ENCODE peak calls at places on chromosomes 12 and 14, in eight cellular contexts. One of them, this sample, is unnamed.

GRCh38 chr14:61322011-61322798 is 826 bp downstream of the PRKCH start:
- DNase-seq in stomach: peak
- DNase-seq in transverse colon: peak
- DNase-seq in sigmoid colon: peak
- DNase-seq in Panc1: no peak
- DNase-seq in endothelial cell of umbilical vein: no peak
- DNase-seq in GM12891: no peak
- DNase-seq in prostate gland: peak
- DNase-seq in this sample: no peak

GRCh38 chr12:10673660-10674384 is at the start of gene STYK1:
- DNase-seq in transverse colon: peak
- DNase-seq in stomach: peak
- DNase-seq in sigmoid colon: no peak
- DNase-seq in GM12891: peak
- DNase-seq in Panc1: peak
- DNase-seq in endothelial cell of umbilical vein: peak
- DNase-seq in prostate gland: peak
- DNase-seq in this sample: no peak

GRCh38 chr12:2639020-2639298 is 155.8 kb upstream of the FKBP4 start:
- DNase-seq in stomach: no peak
- DNase-seq in endothelial cell of umbilical vein: no peak
- DNase-seq in transverse colon: peak
- DNase-seq in GM12891: no peak
- DNase-seq in Panc1: no peak
- DNase-seq in sigmoid colon: no peak
- DNase-seq in prostate gland: no peak
- DNase-seq in this sample: no peak

GRCh38 chr12:33654313-33654712 is 214.7 kb upstream of the SYT10 start:
- DNase-seq in prostate gland: no peak
- DNase-seq in sigmoid colon: no peak
- DNase-seq in stomach: no peak
- DNase-seq in endothelial cell of umbilical vein: no peak
- DNase-seq in GM12891: no peak
- DNase-seq in transverse colon: no peak
- DNase-seq in Panc1: no peak
- DNase-seq in this sample: no peak

GRCh38 chr12:111335811-111336210 is 33.1 kb downstream of the PHETA1 start:
- DNase-seq in GM12891: no peak
- DNase-seq in prostate gland: no peak
- DNase-seq in Panc1: no peak
- DNase-seq in endothelial cell of umbilical vein: no peak
- DNase-seq in stomach: no peak
- DNase-seq in sigmoid colon: no peak
- DNase-seq in transverse colon: no peak
- DNase-seq in this sample: no peak

GRCh38 chr14:99687284-99688209 is 3.4 kb downstream of the CYP46A1 start:
- DNase-seq in prostate gland: no peak
- DNase-seq in sigmoid colon: peak
- DNase-seq in GM12891: no peak
- DNase-seq in stomach: no peak
- DNase-seq in transverse colon: no peak
- DNase-seq in Panc1: no peak
- DNase-seq in endothelial cell of umbilical vein: no peak
- DNase-seq in this sample: peak

GRCh38 chr14:93538411-93538810 is 107.7 kb downstream of the UNC79 start:
- DNase-seq in transverse colon: no peak
- DNase-seq in stomach: no peak
- DNase-seq in endothelial cell of umbilical vein: no peak
- DNase-seq in Panc1: no peak
- DNase-seq in GM12891: no peak
- DNase-seq in sigmoid colon: no peak
- DNase-seq in prostate gland: no peak
- DNase-seq in this sample: no peak

GRCh38 chr12:11773889-11774677 is 124.6 kb downstream of the ETV6 start:
- DNase-seq in stomach: no peak
- DNase-seq in endothelial cell of umbilical vein: no peak
- DNase-seq in sigmoid colon: no peak
- DNase-seq in GM12891: no peak
- DNase-seq in Panc1: no peak
- DNase-seq in prostate gland: peak
- DNase-seq in transverse colon: no peak
- DNase-seq in this sample: no peak

GRCh38 chr12:75923964-75924666 is 107.5 kb downstream of the PHLDA1 start:
- DNase-seq in Panc1: no peak
- DNase-seq in stomach: no peak
- DNase-seq in endothelial cell of umbilical vein: no peak
- DNase-seq in prostate gland: no peak
- DNase-seq in GM12891: no peak
- DNase-seq in sigmoid colon: no peak
- DNase-seq in transverse colon: no peak
- DNase-seq in this sample: no peak

GRCh38 chr12:32197421-32197820 is 90.8 kb downstream of the BICD1 start:
- DNase-seq in transverse colon: no peak
- DNase-seq in sigmoid colon: no peak
- DNase-seq in prostate gland: no peak
- DNase-seq in stomach: no peak
- DNase-seq in endothelial cell of umbilical vein: no peak
- DNase-seq in Panc1: no peak
- DNase-seq in GM12891: no peak
- DNase-seq in this sample: no peak

GRCh38 chr14:55188686-55189295 is 2.6 kb downstream of the DLGAP5 start:
- DNase-seq in prostate gland: no peak
- DNase-seq in transverse colon: no peak
- DNase-seq in sigmoid colon: no peak
- DNase-seq in Panc1: no peak
- DNase-seq in stomach: no peak
- DNase-seq in GM12891: no peak
- DNase-seq in endothelial cell of umbilical vein: peak
- DNase-seq in this sample: no peak

GRCh38 chr12:3988519-3989217 is 115.5 kb upstream of the PARP11 start:
- DNase-seq in transverse colon: no peak
- DNase-seq in stomach: no peak
- DNase-seq in endothelial cell of umbilical vein: no peak
- DNase-seq in GM12891: peak
- DNase-seq in Panc1: no peak
- DNase-seq in sigmoid colon: no peak
- DNase-seq in prostate gland: no peak
- DNase-seq in this sample: no peak

GRCh38 chr14:51335521-51335920 is 95.5 kb downstream of the TMX1 start:
- DNase-seq in GM12891: no peak
- DNase-seq in Panc1: no peak
- DNase-seq in prostate gland: no peak
- DNase-seq in endothelial cell of umbilical vein: no peak
- DNase-seq in sigmoid colon: peak
- DNase-seq in transverse colon: peak
- DNase-seq in stomach: no peak
- DNase-seq in this sample: no peak

GRCh38 chr14:103696466-103697071 is 18.7 kb downstream of the XRCC3 start:
- DNase-seq in sigmoid colon: peak
- DNase-seq in prostate gland: no peak
- DNase-seq in transverse colon: peak
- DNase-seq in stomach: no peak
- DNase-seq in GM12891: no peak
- DNase-seq in endothelial cell of umbilical vein: peak
- DNase-seq in Panc1: no peak
- DNase-seq in this sample: no peak

GRCh38 chr12:44876554-44877275 is 600 bp upstream of the NELL2 start:
- DNase-seq in Panc1: no peak
- DNase-seq in endothelial cell of umbilical vein: no peak
- DNase-seq in prostate gland: no peak
- DNase-seq in GM12891: peak
- DNase-seq in stomach: no peak
- DNase-seq in sigmoid colon: no peak
- DNase-seq in transverse colon: no peak
- DNase-seq in this sample: no peak

GRCh38 chr14:102282751-102283465 is 22.1 kb downstream of the MOK start:
- DNase-seq in stomach: no peak
- DNase-seq in GM12891: no peak
- DNase-seq in Panc1: no peak
- DNase-seq in prostate gland: no peak
- DNase-seq in endothelial cell of umbilical vein: no peak
- DNase-seq in sigmoid colon: no peak
- DNase-seq in transverse colon: no peak
- DNase-seq in this sample: no peak

GRCh38 chr12:110421701-110422100 is 18.2 kb upstream of the ANAPC7 start:
- DNase-seq in Panc1: no peak
- DNase-seq in prostate gland: no peak
- DNase-seq in stomach: no peak
- DNase-seq in endothelial cell of umbilical vein: no peak
- DNase-seq in sigmoid colon: no peak
- DNase-seq in transverse colon: no peak
- DNase-seq in GM12891: no peak
- DNase-seq in this sample: no peak

GRCh38 chr14:21091784-21092146 is 6.7 kb downstream of the ZNF219 start:
- DNase-seq in prostate gland: no peak
- DNase-seq in endothelial cell of umbilical vein: no peak
- DNase-seq in GM12891: no peak
- DNase-seq in stomach: no peak
- DNase-seq in Panc1: no peak
- DNase-seq in transverse colon: no peak
- DNase-seq in sigmoid colon: no peak
- DNase-seq in this sample: no peak

GRCh38 chr14:21090940-21091663 is 7.4 kb downstream of the ZNF219 start:
- DNase-seq in GM12891: no peak
- DNase-seq in stomach: no peak
- DNase-seq in transverse colon: no peak
- DNase-seq in sigmoid colon: no peak
- DNase-seq in endothelial cell of umbilical vein: no peak
- DNase-seq in Panc1: no peak
- DNase-seq in prostate gland: no peak
- DNase-seq in this sample: no peak

GRCh38 chr14:21089877-21090193 is 8.6 kb downstream of the ZNF219 start:
- DNase-seq in endothelial cell of umbilical vein: no peak
- DNase-seq in stomach: no peak
- DNase-seq in prostate gland: no peak
- DNase-seq in GM12891: no peak
- DNase-seq in transverse colon: no peak
- DNase-seq in Panc1: no peak
- DNase-seq in sigmoid colon: no peak
- DNase-seq in this sample: no peak

GRCh38 chr14:21089271-21089670 is 9.2 kb downstream of the ZNF219 start:
- DNase-seq in stomach: no peak
- DNase-seq in sigmoid colon: no peak
- DNase-seq in endothelial cell of umbilical vein: no peak
- DNase-seq in Panc1: no peak
- DNase-seq in GM12891: no peak
- DNase-seq in transverse colon: no peak
- DNase-seq in prostate gland: no peak
- DNase-seq in this sample: no peak

GRCh38 chr14:21090194-21090939 is 8.1 kb downstream of the ZNF219 start:
- DNase-seq in transverse colon: peak
- DNase-seq in stomach: no peak
- DNase-seq in prostate gland: no peak
- DNase-seq in GM12891: no peak
- DNase-seq in sigmoid colon: no peak
- DNase-seq in Panc1: no peak
- DNase-seq in endothelial cell of umbilical vein: no peak
- DNase-seq in this sample: no peak
- TF ChIP-seq POLR2AphosphoS5 in transverse colon: no peak
- TF ChIP-seq POLR2AphosphoS5 in stomach: no peak
- TF ChIP-seq POLR2AphosphoS5 in prostate gland: no peak
- TF ChIP-seq POLR2AphosphoS5 in GM12891: no peak
- TF ChIP-seq POLR2AphosphoS5 in sigmoid colon: no peak
- TF ChIP-seq POLR2AphosphoS5 in Panc1: no peak
- TF ChIP-seq POLR2AphosphoS5 in endothelial cell of umbilical vein: no peak
- TF ChIP-seq POLR2AphosphoS5 in this sample: no peak

DNA sequence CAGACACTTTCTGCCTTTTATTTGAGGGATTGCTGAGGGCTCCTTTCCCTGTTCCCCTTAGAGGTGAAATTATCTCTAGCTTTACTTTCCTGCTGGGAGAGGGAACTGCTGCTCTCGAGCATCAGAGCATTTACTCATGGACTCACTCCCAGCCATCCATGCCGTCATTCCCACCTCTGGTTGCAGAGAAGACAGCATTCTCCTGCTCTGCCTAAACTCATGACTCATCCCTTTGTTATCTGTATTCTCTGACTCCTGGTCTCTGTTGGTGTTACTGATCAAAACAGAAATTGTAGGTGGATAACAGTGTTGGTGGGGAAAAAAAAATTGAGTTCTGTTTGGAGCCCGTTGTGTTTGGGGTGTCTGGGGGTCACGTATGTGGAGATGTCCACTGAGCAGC is 159.3 kb downstream of the TTC8 start:
- DNase-seq in Panc1: no peak
- DNase-seq in stomach: no peak
- DNase-seq in endothelial cell of umbilical vein: no peak
- DNase-seq in prostate gland: no peak
- DNase-seq in sigmoid colon: no peak
- DNase-seq in transverse colon: no peak
- DNase-seq in GM12891: no peak
- DNase-seq in this sample: no peak
- TF ChIP-seq POLR2AphosphoS5 in Panc1: no peak
- TF ChIP-seq POLR2AphosphoS5 in stomach: no peak
- TF ChIP-seq POLR2AphosphoS5 in endothelial cell of umbilical vein: no peak
- TF ChIP-seq POLR2AphosphoS5 in prostate gland: no peak
- TF ChIP-seq POLR2AphosphoS5 in sigmoid colon: no peak
- TF ChIP-seq POLR2AphosphoS5 in transverse colon: no peak
- TF ChIP-seq POLR2AphosphoS5 in GM12891: no peak
- TF ChIP-seq POLR2AphosphoS5 in this sample: no peak

GRCh38 chr14:48096869-48097268 is 421.5 kb upstream of the MDGA2 start:
- DNase-seq in endothelial cell of umbilical vein: no peak
- DNase-seq in transverse colon: no peak
- DNase-seq in Panc1: no peak
- DNase-seq in sigmoid colon: no peak
- DNase-seq in stomach: no peak
- DNase-seq in prostate gland: no peak
- DNase-seq in GM12891: no peak
- DNase-seq in this sample: no peak
- TF ChIP-seq POLR2AphosphoS5 in endothelial cell of umbilical vein: no peak
- TF ChIP-seq POLR2AphosphoS5 in transverse colon: no peak
- TF ChIP-seq POLR2AphosphoS5 in Panc1: no peak
- TF ChIP-seq POLR2AphosphoS5 in sigmoid colon: no peak
- TF ChIP-seq POLR2AphosphoS5 in stomach: no peak
- TF ChIP-seq POLR2AphosphoS5 in prostate gland: no peak
- TF ChIP-seq POLR2AphosphoS5 in GM12891: no peak
- TF ChIP-seq POLR2AphosphoS5 in this sample: no peak

GRCh38 chr14:67697006-67697405 is 1.4 kb upstream of the RDH11 start:
- DNase-seq in transverse colon: no peak
- DNase-seq in stomach: no peak
- DNase-seq in prostate gland: no peak
- DNase-seq in GM12891: no peak
- DNase-seq in sigmoid colon: no peak
- DNase-seq in Panc1: no peak
- DNase-seq in endothelial cell of umbilical vein: no peak
- DNase-seq in this sample: no peak

GRCh38 chr14:67698179-67698578 is 2.6 kb upstream of the RDH11 start:
- DNase-seq in GM12891: no peak
- DNase-seq in Panc1: no peak
- DNase-seq in endothelial cell of umbilical vein: no peak
- DNase-seq in prostate gland: no peak
- DNase-seq in stomach: no peak
- DNase-seq in sigmoid colon: no peak
- DNase-seq in transverse colon: no peak
- DNase-seq in this sample: no peak

GRCh38 chr14:67690011-67690410 is 5.6 kb downstream of the RDH11 start:
- DNase-seq in stomach: no peak
- DNase-seq in endothelial cell of umbilical vein: no peak
- DNase-seq in prostate gland: no peak
- DNase-seq in transverse colon: no peak
- DNase-seq in GM12891: no peak
- DNase-seq in sigmoid colon: no peak
- DNase-seq in Panc1: no peak
- DNase-seq in this sample: no peak

GRCh38 chr14:67694791-67695393 is 672 bp downstream of the RDH11 start:
- DNase-seq in prostate gland: peak
- DNase-seq in Panc1: no peak
- DNase-seq in sigmoid colon: peak
- DNase-seq in GM12891: peak
- DNase-seq in transverse colon: peak
- DNase-seq in endothelial cell of umbilical vein: peak
- DNase-seq in stomach: peak
- DNase-seq in this sample: no peak

GRCh38 chr14:67695394-67695949 is at the start of gene RDH11:
- DNase-seq in stomach: peak
- DNase-seq in transverse colon: peak
- DNase-seq in endothelial cell of umbilical vein: peak
- DNase-seq in sigmoid colon: peak
- DNase-seq in prostate gland: peak
- DNase-seq in GM12891: peak
- DNase-seq in Panc1: no peak
- DNase-seq in this sample: no peak
- TF ChIP-seq POLR2AphosphoS5 in stomach: peak
- TF ChIP-seq POLR2AphosphoS5 in transverse colon: peak
- TF ChIP-seq POLR2AphosphoS5 in endothelial cell of umbilical vein: peak
- TF ChIP-seq POLR2AphosphoS5 in sigmoid colon: peak
- TF ChIP-seq POLR2AphosphoS5 in prostate gland: peak
- TF ChIP-seq POLR2AphosphoS5 in GM12891: peak
- TF ChIP-seq POLR2AphosphoS5 in Panc1: peak
- TF ChIP-seq POLR2AphosphoS5 in this sample: peak